ENCODE peak calls at places on chromosomes 2 and 18, in nine cellular contexts. I, C, K, T, E, S, F, X and J are unnamed samples. For H3K9me3, the result is how much of the 10 kb centered on the place peaks cover.

GRCh38 chr2:11588228-11589110 is 54.6 kb downstream of the GREB1 start:
- DNase-seq in K (no peak), E (no peak), F (no peak), S (peak), I (no peak), C (no peak), X (no peak), T (no peak), J (no peak)

GRCh38 chr2:165357758-165358157 is 111.7 kb upstream of the CSRNP3 start:
- DNase-seq in C (peak), E (no peak), S (no peak), K (no peak), X (no peak), I (peak), F (no peak), T (no peak), J (no peak)

GRCh38 chr2:55848096-55848495 is 75.5 kb downstream of the EFEMP1 start:
- DNase-seq in X (no peak), S (no peak), I (no peak), T (no peak), F (no peak), K (no peak), C (peak), E (no peak), J (no peak)

GRCh38 chr2:169859423-169859822 is 32.2 kb downstream of the UBR3 start:
- DNase-seq in E (no peak), X (no peak), T (no peak), C (no peak), K (no peak), I (no peak), S (no peak), F (no peak), J (no peak)

GRCh38 chr2:30235008-30235655 is 3.8 kb downstream of the LBH start:
- DNase-seq in X (no peak), C (peak), K (no peak), E (no peak), T (no peak), F (no peak), S (no peak), I (no peak), J (no peak)

GRCh38 chr2:72106978-72107377 is 40.7 kb downstream of the CYP26B1 start:
- DNase-seq in E (no peak), S (no peak), F (no peak), K (no peak), X (peak), T (no peak), C (no peak), I (no peak), J (no peak)

GRCh38 chr18:1392046-1392445 is 487.4 kb downstream of the ADCYAP1 start:
- DNase-seq in K (no peak), X (no peak), I (no peak), S (peak), F (no peak), T (no peak), C (no peak), E (no peak), J (no peak)

GRCh38 chr18:73124165-73124564 is 256.4 kb upstream of the NETO1 start:
- DNase-seq in X (no peak), K (no peak), F (no peak), C (peak), S (no peak), T (no peak), E (no peak), I (no peak), J (no peak)

GRCh38 chr18:72056171-72056570 is 488.0 kb downstream of the CBLN2 start:
- DNase-seq in K (no peak), F (no peak), X (no peak), T (no peak), S (no peak), I (no peak), C (no peak), E (no peak), J (no peak)

GRCh38 chr18:12840382-12840781 is 43.7 kb downstream of the PTPN2 start:
- DNase-seq in F (no peak), X (no peak), I (no peak), C (no peak), E (no peak), K (no peak), T (no peak), S (no peak), J (no peak)

GRCh38 chr2:238891667-238892500 is 44.0 kb downstream of the TWIST2 start:
- DNase-seq in C (no peak), S (no peak), X (no peak), T (no peak), E (no peak), I (no peak), F (no peak), K (no peak), J (no peak)

GRCh38 chr2:127389778-127390435 is 2.1 kb upstream of the MAP3K2 start:
- DNase-seq in I (no peak), E (no peak), S (no peak), K (no peak), C (no peak), F (peak), X (no peak), T (no peak), J (no peak)

GRCh38 chr2:120219291-120219690 is 3.9 kb downstream of the TMEM185B start:
- DNase-seq in F (no peak), I (no peak), E (no peak), C (no peak), S (no peak), K (no peak), T (no peak), X (no peak), J (no peak)

GRCh38 chr18:24600076-24600654 is 139.7 kb downstream of the HRH4 start:
- DNase-seq in E (no peak), C (peak), F (peak), S (no peak), K (no peak), X (peak), T (no peak), I (peak), J (no peak)

GRCh38 chr2:215548714-215549113 is 112.8 kb upstream of the FN1 start:
- DNase-seq in E (no peak), T (no peak), C (peak), F (no peak), S (no peak), X (no peak), K (no peak), I (peak), J (no peak)

GRCh38 chr18:40094441-40094840 is 1860.6 kb upstream of the PIK3C3 start:
- DNase-seq in F (no peak), X (no peak), T (no peak), C (no peak), I (no peak), S (no peak), E (no peak), K (no peak), J (no peak)

GRCh38 chr2:6011871-6012380 is 319.7 kb downstream of the SOX11 start:
- DNase-seq in S (no peak), I (no peak), F (no peak), C (no peak), E (no peak), K (no peak), X (no peak), T (no peak), J (no peak)

GRCh38 chr2:61151434-61151833 is 10.6 kb upstream of the C2orf74 start:
- DNase-seq in E (no peak), S (no peak), T (no peak), K (no peak), X (no peak), C (peak), I (peak), F (no peak), J (no peak)

GRCh38 chr2:48574353-48575290 is 43.0 kb upstream of the GTF2A1L start:
- DNase-seq in E (no peak), K (no peak), F (no peak), I (no peak), C (no peak), T (no peak), S (no peak), X (no peak), J (no peak)

DNA sequence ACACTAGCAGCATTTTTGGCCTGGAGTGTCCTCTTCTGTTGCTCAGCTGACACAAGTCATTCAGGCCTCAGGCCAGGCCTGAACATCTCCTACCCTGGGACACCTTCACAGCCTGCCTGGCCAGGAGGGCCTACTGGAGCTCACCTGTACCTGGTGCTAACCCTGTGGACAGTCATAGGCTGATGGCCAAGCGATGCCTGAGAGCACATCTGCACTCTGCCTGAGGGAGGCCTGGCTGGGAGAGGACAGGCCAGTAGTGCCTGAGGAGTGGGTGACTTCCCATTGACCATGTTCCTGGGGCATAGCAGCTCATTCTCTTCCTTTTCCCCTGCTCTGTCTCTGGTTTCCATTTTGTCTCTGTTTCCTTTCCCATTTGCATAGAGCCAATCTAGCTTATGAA is 149.5 kb upstream of the HS6ST1 start:
- DNase-seq in E (no peak), T (no peak), F (no peak), K (no peak), S (no peak), X (peak), I (no peak), C (no peak), J (no peak)
- H3K9me3 ChIP-seq in E (under half), T (under half), F (under half), K (under half), S (under half), X (under half), I (under half), C (under half), J (under half)

DNA sequence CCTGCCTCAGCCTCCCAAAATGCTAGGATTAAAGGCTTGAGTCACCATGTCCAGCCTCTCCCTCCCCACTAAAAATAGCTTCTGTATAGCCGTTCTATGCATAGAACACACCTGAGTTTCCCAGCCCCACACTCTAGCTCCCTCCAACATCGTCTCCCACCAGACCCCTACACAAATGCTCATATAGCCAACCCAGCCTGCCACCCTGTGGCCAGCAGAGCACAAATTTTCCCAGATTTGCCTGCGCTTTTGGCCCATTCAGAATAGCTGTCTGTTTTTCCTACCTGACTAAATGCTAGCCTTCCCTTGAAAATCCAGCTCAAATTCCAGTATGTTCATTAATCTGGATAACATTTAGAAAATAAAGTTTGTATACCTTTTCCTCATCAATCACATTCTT is 22.8 kb downstream of the TRABD2A start:
- DNase-seq in K (no peak), F (peak), S (no peak), X (no peak), T (no peak), E (no peak), C (no peak), I (no peak), J (no peak)
- TF ChIP-seq CTCF in K (peak), F (peak), S (peak), X (no peak), T (no peak), E (no peak), C (peak), I (peak), J (peak)

GRCh38 chr2:161426416-161426787 is 10.3 kb downstream of the TBR1 start:
- DNase-seq in E (no peak), T (no peak), X (no peak), F (no peak), K (no peak), S (no peak), C (no peak), I (no peak), J (no peak)
- H3K9me3 ChIP-seq in E (under half), T (under half), X (under half), F (under half), K (under half), S (under half), C (under half), I (under half), J (under half)

GRCh38 chr2:208392300-208392699 is 14.3 kb upstream of the PTH2R start:
- DNase-seq in X (no peak), S (no peak), T (no peak), I (no peak), C (no peak), F (no peak), K (no peak), E (no peak), J (no peak)
- TF ChIP-seq CTCF in X (no peak), S (no peak), T (no peak), I (no peak), C (peak), F (peak), K (no peak), E (no peak), J (no peak)

GRCh38 chr2:123687064-123687463 is 338.0 kb upstream of the CNTNAP5 start:
- DNase-seq in C (no peak), F (no peak), E (no peak), S (no peak), X (no peak), K (peak), I (no peak), T (no peak), J (no peak)
- H3K9me3 ChIP-seq in C (under half), F (under half), E (under half), S (under half), X (under half), K (under half), I (under half), T (under half), J (under half)

GRCh38 chr2:191680639-191681038 is 2.7 kb downstream of the NABP1 start:
- DNase-seq in K (no peak), S (no peak), F (no peak), T (no peak), E (no peak), X (no peak), C (no peak), I (no peak), J (no peak)
- TF ChIP-seq CTCF in K (no peak), S (no peak), F (no peak), T (no peak), E (no peak), X (no peak), C (no peak), I (no peak), J (no peak)

GRCh38 chr2:240527153-240527750 is 30.5 kb downstream of the ANKMY1 start:
- DNase-seq in X (no peak), K (no peak), C (no peak), F (no peak), E (no peak), I (no peak), S (no peak), T (no peak), J (no peak)
- H3K9me3 ChIP-seq in X (under half), K (half or more), C (under half), F (under half), E (under half), I (under half), S (under half), T (under half), J (under half)

DNA sequence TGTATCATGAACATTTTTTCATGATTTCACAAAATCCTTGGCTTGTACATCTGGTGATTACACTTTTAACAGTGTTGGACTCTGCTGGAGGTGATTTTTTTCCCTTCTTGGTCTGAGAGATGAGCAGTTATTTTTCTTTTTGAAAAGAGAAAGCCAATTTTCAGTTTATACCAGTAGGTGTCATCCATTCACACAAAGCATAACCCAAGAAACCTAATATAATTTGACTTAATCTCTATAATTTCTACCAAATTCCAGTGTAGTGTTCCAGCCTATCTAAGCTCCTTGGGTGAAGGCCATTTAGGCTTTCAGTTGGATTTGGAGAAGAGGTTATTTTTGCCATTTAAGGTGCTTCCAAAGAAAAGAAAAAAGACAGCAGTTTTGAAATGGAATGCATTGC is 7.7 kb upstream of the ICOS start:
- DNase-seq in T (no peak), E (no peak), S (no peak), C (peak), I (peak), F (peak), K (no peak), X (no peak), J (no peak)
- TF ChIP-seq CTCF in T (no peak), E (no peak), S (peak), C (peak), I (peak), F (peak), K (no peak), X (no peak), J (peak)

GRCh38 chr2:15749460-15750432 is 158.1 kb downstream of the DDX1 start:
- DNase-seq in X (no peak), C (no peak), K (no peak), I (no peak), E (no peak), T (no peak), F (no peak), S (no peak), J (no peak)
- H3K9me3 ChIP-seq in X (under half), C (under half), K (under half), I (under half), E (under half), T (under half), F (under half), S (under half), J (under half)